ENCODE peak calls at places on chromosomes 16 and 17, in five cellular contexts. One of them, this sample, is unnamed.
A peak's percentile ranks its signal among the peaks of the same experiment; 100 is the strongest.

GRCh38 chr16:87581867-87582220 is 20.5 kb upstream of the JPH3 start:
- DNase-seq in AG10803: peak; percentile 98
- DNase-seq in Right ventricle myocardium superior: peak; percentile 80
- DNase-seq in kidney glomerular epithelial cell: peak; percentile 94
- DNase-seq in type B pancreatic cell: no peak
- DNase-seq in this sample: no peak

GRCh38 chr17:27919120-27919519 is 26.0 kb upstream of the LYRM9 start:
- DNase-seq in AG10803: peak; percentile 1
- DNase-seq in Right ventricle myocardium superior: no peak
- DNase-seq in kidney glomerular epithelial cell: no peak
- DNase-seq in type B pancreatic cell: no peak
- DNase-seq in this sample: no peak

GRCh38 chr17:73491648-73492047 is 152.6 kb downstream of the SDK2 start:
- DNase-seq in AG10803: no peak
- DNase-seq in Right ventricle myocardium superior: no peak
- DNase-seq in kidney glomerular epithelial cell: no peak
- DNase-seq in type B pancreatic cell: no peak
- DNase-seq in this sample: no peak

GRCh38 chr17:55290721-55291507 is 26.2 kb downstream of the HLF start:
- DNase-seq in AG10803: no peak
- DNase-seq in Right ventricle myocardium superior: no peak
- DNase-seq in kidney glomerular epithelial cell: no peak
- DNase-seq in type B pancreatic cell: no peak
- DNase-seq in this sample: no peak

GRCh38 chr16:56972403-56972802 is 10.7 kb downstream of the CETP start:
- DNase-seq in AG10803: no peak
- DNase-seq in Right ventricle myocardium superior: no peak
- DNase-seq in kidney glomerular epithelial cell: no peak
- DNase-seq in type B pancreatic cell: no peak
- DNase-seq in this sample: no peak

GRCh38 chr16:16083421-16084156 is 134.2 kb downstream of the ABCC1 start:
- DNase-seq in AG10803: no peak
- DNase-seq in Right ventricle myocardium superior: no peak
- DNase-seq in kidney glomerular epithelial cell: peak; percentile 15
- DNase-seq in type B pancreatic cell: no peak
- DNase-seq in this sample: no peak

GRCh38 chr17:41057547-41057946 is 2.4 kb downstream of the KRTAP2-3 start:
- DNase-seq in AG10803: no peak
- DNase-seq in Right ventricle myocardium superior: no peak
- DNase-seq in kidney glomerular epithelial cell: no peak
- DNase-seq in type B pancreatic cell: no peak
- DNase-seq in this sample: no peak

GRCh38 chr16:87652386-87652785 is 50.1 kb downstream of the JPH3 start:
- DNase-seq in AG10803: no peak
- DNase-seq in Right ventricle myocardium superior: no peak
- DNase-seq in kidney glomerular epithelial cell: no peak
- DNase-seq in type B pancreatic cell: no peak
- DNase-seq in this sample: peak; percentile 57

GRCh38 chr17:29682987-29683386 is 60.3 kb upstream of the CORO6 start:
- DNase-seq in AG10803: peak; percentile 29
- DNase-seq in Right ventricle myocardium superior: no peak
- DNase-seq in kidney glomerular epithelial cell: no peak
- DNase-seq in type B pancreatic cell: no peak
- DNase-seq in this sample: no peak

GRCh38 chr16:1413684-1414531 is 596 bp downstream of the UNKL start:
- DNase-seq in AG10803: peak; percentile 47
- DNase-seq in Right ventricle myocardium superior: peak; percentile 75
- DNase-seq in kidney glomerular epithelial cell: no peak
- DNase-seq in type B pancreatic cell: no peak
- DNase-seq in this sample: peak; percentile 86

GRCh38 chr17:63434951-63435571 is 11.0 kb downstream of the CYB561 start:
- DNase-seq in AG10803: no peak
- DNase-seq in Right ventricle myocardium superior: peak; percentile 80
- DNase-seq in kidney glomerular epithelial cell: no peak
- DNase-seq in type B pancreatic cell: no peak
- DNase-seq in this sample: no peak

GRCh38 chr16:71449020-71449419 is 7.2 kb upstream of the TLE7 start:
- DNase-seq in AG10803: no peak
- DNase-seq in Right ventricle myocardium superior: no peak
- DNase-seq in kidney glomerular epithelial cell: no peak
- DNase-seq in type B pancreatic cell: no peak
- DNase-seq in this sample: no peak

GRCh38 chr17:63675231-63675606 is 24.7 kb downstream of the LIMD2 start:
- DNase-seq in AG10803: no peak
- DNase-seq in Right ventricle myocardium superior: no peak
- DNase-seq in kidney glomerular epithelial cell: no peak
- DNase-seq in type B pancreatic cell: no peak
- DNase-seq in this sample: no peak

GRCh38 chr16:88510091-88510719 is 57.1 kb downstream of the ZFPM1 start:
- DNase-seq in AG10803: no peak
- DNase-seq in Right ventricle myocardium superior: no peak
- DNase-seq in kidney glomerular epithelial cell: no peak
- DNase-seq in type B pancreatic cell: no peak
- DNase-seq in this sample: no peak

GRCh38 chr17:6070895-6071511 is 824 bp downstream of the WSCD1 start:
- DNase-seq in AG10803: peak; percentile 4
- DNase-seq in Right ventricle myocardium superior: no peak
- DNase-seq in kidney glomerular epithelial cell: peak; percentile 31
- DNase-seq in type B pancreatic cell: no peak
- DNase-seq in this sample: no peak

GRCh38 chr17:8966926-8967325 is 1.4 kb upstream of the PIK3R5 start:
- DNase-seq in AG10803: no peak
- DNase-seq in Right ventricle myocardium superior: no peak
- DNase-seq in kidney glomerular epithelial cell: no peak
- DNase-seq in type B pancreatic cell: no peak
- DNase-seq in this sample: no peak

GRCh38 chr16:14658063-14658462 is 25.3 kb downstream of the BFAR start:
- DNase-seq in AG10803: no peak
- DNase-seq in Right ventricle myocardium superior: no peak
- DNase-seq in kidney glomerular epithelial cell: no peak
- DNase-seq in type B pancreatic cell: no peak
- DNase-seq in this sample: no peak

GRCh38 chr16:30353438-30354129 is 1.5 kb downstream of the CD2BP2 start:
- DNase-seq in AG10803: no peak
- DNase-seq in Right ventricle myocardium superior: peak; percentile 37
- DNase-seq in kidney glomerular epithelial cell: no peak
- DNase-seq in type B pancreatic cell: no peak
- DNase-seq in this sample: no peak

GRCh38 chr17:6755731-6756184 is at the start of gene XAF1:
- DNase-seq in AG10803: peak; percentile 63
- DNase-seq in Right ventricle myocardium superior: peak; percentile 53
- DNase-seq in kidney glomerular epithelial cell: no peak
- DNase-seq in type B pancreatic cell: no peak
- DNase-seq in this sample: peak; percentile 78

GRCh38 chr16:65044861-65045260 is 77.0 kb downstream of the CDH11 start:
- DNase-seq in AG10803: peak; percentile 50
- DNase-seq in Right ventricle myocardium superior: no peak
- DNase-seq in kidney glomerular epithelial cell: peak; percentile 34
- DNase-seq in type B pancreatic cell: no peak
- DNase-seq in this sample: no peak

GRCh38 chr17:50853015-50853615 is 13.0 kb downstream of the TOB1 start:
- DNase-seq in AG10803: no peak
- DNase-seq in Right ventricle myocardium superior: no peak
- DNase-seq in kidney glomerular epithelial cell: no peak
- DNase-seq in type B pancreatic cell: no peak
- DNase-seq in this sample: no peak

GRCh38 chr17:81190591-81190990 is 24.6 kb upstream of the AATK start:
- DNase-seq in AG10803: no peak
- DNase-seq in Right ventricle myocardium superior: no peak
- DNase-seq in kidney glomerular epithelial cell: no peak
- DNase-seq in type B pancreatic cell: no peak
- DNase-seq in this sample: no peak

GRCh38 chr17:2532146-2532720 is 20.5 kb upstream of the METTL16 start:
- DNase-seq in AG10803: no peak
- DNase-seq in Right ventricle myocardium superior: no peak
- DNase-seq in kidney glomerular epithelial cell: no peak
- DNase-seq in type B pancreatic cell: no peak
- DNase-seq in this sample: no peak

GRCh38 chr17:60993497-60993896 is 315.8 kb downstream of the BCAS3 start:
- DNase-seq in AG10803: no peak
- DNase-seq in Right ventricle myocardium superior: no peak
- DNase-seq in kidney glomerular epithelial cell: no peak
- DNase-seq in type B pancreatic cell: no peak
- DNase-seq in this sample: no peak

GRCh38 chr16:84085271-84085667 is 31.5 kb downstream of the MBTPS1 start:
- DNase-seq in AG10803: no peak
- DNase-seq in Right ventricle myocardium superior: no peak
- DNase-seq in kidney glomerular epithelial cell: no peak
- DNase-seq in type B pancreatic cell: no peak
- DNase-seq in this sample: no peak